ENCODE peak calls at places on chromosomes 12 and 14, in six cellular contexts. R is psoas muscle, L is IMR-90, D is upper lobe of right lung, G is brain microvascular endothelial cell, S is lung. B is an unnamed sample. For H3K36me3, the result is how much of the 10 kb centered on the place peaks cover.

GRCh38 chr12:69401940-69402339 is 42.4 kb downstream of the YEATS4 start:
- DNase-seq in R (no peak), L (no peak), D (no peak), G (no peak), S (no peak), B (no peak)

GRCh38 chr12:9792961-9793617 is 32.4 kb upstream of the CD69 start:
- DNase-seq in R (no peak), L (peak), D (no peak), G (peak), S (no peak), B (peak)

GRCh38 chr12:46357438-46358324 is 14.9 kb downstream of the SLC38A2 start:
- DNase-seq in R (no peak), L (peak), D (no peak), G (peak), S (no peak), B (no peak)

GRCh38 chr12:129635003-129635685 is 268.7 kb downstream of the TMEM132D start:
- DNase-seq in R (no peak), L (no peak), D (no peak), G (no peak), S (no peak), B (no peak)

GRCh38 chr14:100747021-100747586 is 20.4 kb downstream of the DLK1 start:
- DNase-seq in R (peak), L (peak), D (peak), G (peak), S (peak), B (peak)

GRCh38 chr14:72492196-72492595 is 401.7 kb downstream of the DPF3 start:
- DNase-seq in R (no peak), L (no peak), D (no peak), G (no peak), S (no peak), B (no peak)

GRCh38 chr12:188910-189621 is 24.9 kb downstream of the SLC6A12 start:
- DNase-seq in R (peak), L (peak), D (peak), G (peak), S (no peak), B (no peak)

GRCh38 chr12:127928615-127929014 is 338.4 kb upstream of the TMEM132C start:
- DNase-seq in R (no peak), L (no peak), D (no peak), G (peak), S (no peak), B (no peak)

GRCh38 chr12:5554711-5555110 is 122.8 kb downstream of the NTF3 start:
- DNase-seq in R (no peak), L (peak), D (no peak), G (peak), S (no peak), B (peak)

GRCh38 chr12:1186298-1186697 is 195.3 kb downstream of the ERC1 start:
- DNase-seq in R (no peak), L (no peak), D (no peak), G (no peak), S (no peak), B (no peak)

GRCh38 chr12:55830601-55831406 is 1.4 kb upstream of the DNAJC14 start:
- DNase-seq in R (peak), L (peak), D (peak), G (no peak), S (peak), B (no peak)

GRCh38 chr12:94561943-94562411 is 88.4 kb downstream of the TMCC3 start:
- DNase-seq in R (peak), L (no peak), D (no peak), G (no peak), S (no peak), B (no peak)

GRCh38 chr14:63295991-63296630 is 22.6 kb downstream of the GPHB5 start:
- DNase-seq in R (no peak), L (peak), D (no peak), G (peak), S (no peak), B (no peak)

GRCh38 chr12:84604541-84604940 is 308.1 kb downstream of the SLC6A15 start:
- DNase-seq in R (no peak), L (no peak), D (no peak), G (no peak), S (no peak), B (no peak)

GRCh38 chr14:102883028-102883953 is 39.2 kb upstream of the AMN start:
- DNase-seq in R (no peak), L (no peak), D (no peak), G (no peak), S (no peak), B (no peak)

GRCh38 chr14:54105406-54105805 is 148.8 kb upstream of the BMP4 start:
- DNase-seq in R (no peak), L (no peak), D (no peak), G (no peak), S (no peak), B (no peak)

GRCh38 chr12:66848967-66849366 is 170.1 kb upstream of the GRIP1 start:
- DNase-seq in R (no peak), L (no peak), D (no peak), G (no peak), S (no peak), B (no peak)

GRCh38 chr12:26195250-26195640 is at the start of gene SSPN:
- DNase-seq in R (peak), L (peak), D (peak), G (peak), S (peak), B (peak)

GRCh38 chr12:123231931-123232330 is 1.0 kb downstream of the MPHOSPH9 start:
- DNase-seq in R (no peak), L (no peak), D (no peak), G (no peak), S (no peak), B (no peak)

GRCh38 chr14:104030958-104031357 is 54.5 kb upstream of the ASPG start:
- DNase-seq in R (no peak), L (no peak), D (no peak), G (no peak), S (no peak), B (no peak)

GRCh38 chr14:36665887-36666415 is 4.3 kb downstream of the PAX9 start:
- DNase-seq in R (no peak), L (no peak), D (no peak), G (no peak), S (no peak), B (no peak)

GRCh38 chr12:2462087-2462486 is 332.7 kb upstream of the FKBP4 start:
- DNase-seq in R (no peak), L (no peak), D (no peak), G (no peak), S (no peak), B (no peak)

GRCh38 chr14:90530523-90530922 is 133.7 kb downstream of the CALM1 start:
- DNase-seq in R (no peak), L (no peak), D (no peak), G (no peak), S (no peak), B (no peak)

GRCh38 chr12:95118788-95119179 is 45.4 kb upstream of the NR2C1 start:
- DNase-seq in R (no peak), L (peak), D (no peak), G (no peak), S (peak), B (no peak)

GRCh38 chr12:88142610-88142991 is 494 bp downstream of the TMTC3 start:
- DNase-seq in R (peak), L (no peak), D (peak), G (no peak), S (peak), B (no peak)

GRCh38 chr14:74975059-74975810 is 19.8 kb upstream of the PGF start:
- DNase-seq in R (peak), L (no peak), D (peak), G (no peak), S (peak), B (no peak)

GRCh38 chr14:104547998-104548700 is 31.4 kb upstream of the C14orf180 start:
- DNase-seq in R (no peak), L (no peak), D (no peak), G (no peak), S (no peak), B (no peak)

GRCh38 chr14:105375635-105376057 is 22.7 kb upstream of the TEX22 start:
- DNase-seq in R (no peak), L (peak), D (no peak), G (peak), S (no peak), B (no peak)

GRCh38 chr12:79083181-79083580 is 218.6 kb downstream of the SYT1 start:
- DNase-seq in R (no peak), L (peak), D (no peak), G (no peak), S (no peak), B (no peak)

GRCh38 chr12:124001343-124001742 is 28.3 kb downstream of the ZNF664 start:
- DNase-seq in R (no peak), L (no peak), D (no peak), G (no peak), S (no peak), B (no peak)

GRCh38 chr12:82862876-82863649 is 176.4 kb downstream of the TMTC2 start:
- DNase-seq in R (no peak), L (no peak), D (no peak), G (no peak), S (no peak), B (no peak)

GRCh38 chr12:54413284-54414190 is 5.5 kb downstream of the ITGA5 start:
- DNase-seq in R (peak), L (no peak), D (peak), G (peak), S (peak), B (no peak)

GRCh38 chr12:112992541-112993398 is 14.5 kb downstream of the OAS2 start:
- DNase-seq in R (peak), L (peak), D (no peak), G (peak), S (peak), B (peak)

DNA sequence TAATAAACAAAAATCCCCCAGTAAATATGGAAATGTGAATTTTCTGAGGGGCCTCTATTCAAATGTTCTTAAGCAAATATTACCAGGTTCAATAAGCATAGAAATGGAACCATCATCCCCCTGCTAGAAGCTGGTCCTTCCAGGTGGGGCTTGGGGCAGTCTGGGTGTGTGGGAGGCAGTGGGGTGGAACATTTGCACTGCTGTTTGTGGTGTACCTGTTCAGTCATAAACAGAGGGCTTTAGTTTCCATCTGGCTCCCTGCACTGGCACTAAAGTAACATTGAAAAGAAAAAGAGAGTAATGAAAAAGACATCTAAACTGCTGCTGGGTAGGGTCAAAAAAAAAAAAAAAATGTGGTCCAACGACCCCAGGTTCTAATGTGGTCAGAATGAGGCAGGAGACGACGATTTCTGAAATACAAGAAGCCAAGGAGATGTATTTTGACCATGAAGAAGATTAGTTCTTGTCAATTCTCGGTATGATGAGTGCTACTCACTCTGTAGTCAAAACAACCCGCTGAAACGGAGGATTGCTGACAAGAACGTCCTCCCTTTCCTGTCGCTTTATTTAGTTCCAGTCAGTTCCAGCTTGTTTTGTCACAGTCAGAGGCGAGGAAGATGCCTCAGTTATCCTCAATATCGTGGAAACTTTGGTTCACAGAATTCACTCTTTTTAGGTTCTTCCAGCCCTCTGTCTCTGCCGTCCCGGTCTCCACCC is 44.2 kb upstream of the MANSC4 start:
- DNase-seq in R (no peak), L (no peak), D (no peak), G (no peak), S (no peak), B (no peak)
- H3K4me3 ChIP-seq in R (no peak), L (no peak), D (no peak), G (no peak), S (no peak), B (no peak)

GRCh38 chr14:50447491-50447890 is 50.8 kb upstream of the CDKL1 start:
- DNase-seq in R (no peak), L (peak), D (no peak), G (no peak), S (no peak), B (no peak)
- H3K36me3 ChIP-seq in R (under half), L (under half), D (half or more), G (under half), S (under half), B (under half)

GRCh38 chr14:80942158-80942738 is 710 bp upstream of the CEP128 start:
- DNase-seq in R (no peak), L (no peak), D (no peak), G (no peak), S (no peak), B (no peak)
- H3K4me3 ChIP-seq in R (peak), L (peak), D (peak), G (peak), S (no peak), B (peak)

DNA sequence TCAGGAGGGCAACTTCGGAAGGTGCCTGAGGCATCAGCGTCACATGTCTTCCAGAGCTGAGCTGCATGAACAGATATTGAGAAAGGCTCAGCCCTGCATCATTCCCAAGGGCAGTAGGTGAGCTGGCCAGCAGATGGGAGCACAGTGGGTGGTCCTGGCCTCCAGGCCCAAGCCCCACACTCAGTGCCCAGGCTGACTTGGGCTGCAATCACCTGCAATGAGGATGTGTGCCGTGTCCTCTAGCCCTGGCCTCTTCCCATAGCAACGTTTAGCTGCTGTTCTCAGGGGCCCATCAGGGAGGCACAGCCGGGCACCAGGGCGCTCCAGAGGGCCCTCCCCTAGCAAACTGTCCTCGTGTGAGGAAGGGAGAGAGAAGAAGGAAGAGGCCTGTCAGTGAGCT is 32.0 kb downstream of the TEP1 start:
- DNase-seq in R (no peak), L (no peak), D (no peak), G (no peak), S (no peak), B (no peak)
- H3K36me3 ChIP-seq in R (under half), L (half or more), D (half or more), G (half or more), S (under half), B (half or more)

DNA sequence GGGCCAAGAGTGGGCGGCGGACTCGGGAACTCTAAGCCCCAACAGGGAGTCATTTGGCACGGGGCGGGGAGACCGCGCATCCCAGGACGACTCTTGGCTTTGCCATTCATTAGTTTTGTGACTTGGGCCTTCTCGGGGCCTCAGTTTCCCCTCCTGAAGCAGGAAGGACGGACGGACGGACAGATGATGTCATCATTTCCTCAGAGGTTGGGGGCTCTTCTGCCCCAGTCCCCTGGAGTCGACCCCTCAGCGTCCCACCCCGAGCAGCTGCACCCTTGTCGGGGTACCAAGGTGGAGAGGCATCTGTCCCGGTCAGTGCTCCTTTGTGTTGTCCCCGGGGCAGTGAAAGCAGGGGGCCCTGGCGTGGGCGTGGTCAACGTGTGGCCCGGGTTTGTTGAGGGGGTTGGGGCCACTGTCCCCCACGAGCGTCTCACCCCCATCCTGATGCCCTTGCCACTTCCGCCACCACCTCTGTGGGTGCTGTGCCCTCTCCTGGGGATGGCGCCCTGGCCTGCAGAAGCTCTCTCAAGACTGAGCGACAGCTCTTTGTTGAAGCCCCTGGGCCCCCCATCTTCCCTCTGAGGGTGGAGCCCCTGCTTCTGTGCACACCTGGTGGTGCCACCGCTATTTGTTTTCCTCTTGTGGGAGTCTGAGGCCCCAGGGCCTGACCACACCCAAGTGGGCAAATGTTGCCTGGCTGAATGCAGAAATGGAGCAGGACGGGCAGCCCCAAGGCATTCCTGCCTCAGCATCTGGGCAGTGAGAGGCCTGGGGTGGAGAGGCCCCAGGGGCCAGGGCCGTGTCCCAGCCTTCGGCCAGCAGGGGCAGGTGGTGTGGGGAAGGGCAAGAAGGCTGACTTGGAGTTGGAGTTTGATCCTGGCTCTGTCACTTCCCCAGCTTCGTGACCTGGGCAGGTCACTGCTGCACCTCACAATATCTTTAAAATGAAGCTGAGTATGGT is 896 bp downstream of the HHIPL1 start:
- DNase-seq in R (no peak), L (no peak), D (no peak), G (no peak), S (no peak), B (no peak)
- H3K4me3 ChIP-seq in R (peak), L (peak), D (peak), G (peak), S (peak), B (peak)

GRCh38 chr12:120090211-120090610 is 26.3 kb downstream of the RAB35 start:
- DNase-seq in R (no peak), L (no peak), D (no peak), G (no peak), S (no peak), B (no peak)

GRCh38 chr12:120093336-120093591 is 23.3 kb downstream of the RAB35 start:
- DNase-seq in R (no peak), L (no peak), D (no peak), G (no peak), S (no peak), B (no peak)

GRCh38 chr12:120090626-120091295 is 25.8 kb downstream of the RAB35 start:
- DNase-seq in R (no peak), L (no peak), D (no peak), G (no peak), S (no peak), B (no peak)

GRCh38 chr12:120092531-120093335 is 23.8 kb downstream of the RAB35 start:
- DNase-seq in R (no peak), L (no peak), D (no peak), G (no peak), S (no peak), B (no peak)

DNA sequence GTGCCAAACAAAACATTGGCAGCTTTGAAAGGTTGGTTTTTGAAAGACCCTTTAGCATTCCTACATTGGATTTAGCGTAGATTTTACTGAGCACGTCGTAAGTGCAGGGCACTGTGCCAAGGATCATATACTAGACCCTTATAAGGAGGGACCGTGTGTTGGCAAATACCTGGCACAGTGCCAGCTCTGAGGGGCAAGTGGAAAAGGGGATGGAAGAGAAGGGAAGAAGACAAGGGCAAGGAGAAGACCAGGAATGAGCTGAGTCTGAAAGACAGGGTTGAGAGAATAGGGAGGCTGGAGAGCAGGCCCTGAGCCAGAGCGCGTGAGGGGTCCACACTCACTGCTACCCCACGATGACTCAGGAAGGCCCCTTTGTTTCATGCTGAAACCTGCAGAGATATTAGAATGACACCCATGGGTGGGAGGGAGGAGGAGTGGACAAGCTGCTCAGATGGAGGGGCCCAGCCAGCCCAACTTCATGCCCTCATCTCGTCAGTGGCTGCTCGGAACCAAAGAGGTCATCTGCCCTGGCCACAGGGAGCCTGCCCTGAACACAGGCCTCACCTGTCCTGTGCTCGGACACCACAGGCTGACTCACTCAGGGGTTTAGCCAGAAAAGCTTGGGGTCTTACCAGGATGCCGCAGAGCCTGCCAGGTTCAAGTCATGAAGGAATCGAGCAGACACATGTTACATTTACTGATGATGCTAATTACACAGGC is 25.0 kb downstream of the RAB35 start:
- DNase-seq in R (no peak), L (no peak), D (no peak), G (no peak), S (no peak), B (no peak)
- H3K36me3 ChIP-seq in R (under half), L (under half), D (under half), G (under half), S (under half), B (under half)

DNA sequence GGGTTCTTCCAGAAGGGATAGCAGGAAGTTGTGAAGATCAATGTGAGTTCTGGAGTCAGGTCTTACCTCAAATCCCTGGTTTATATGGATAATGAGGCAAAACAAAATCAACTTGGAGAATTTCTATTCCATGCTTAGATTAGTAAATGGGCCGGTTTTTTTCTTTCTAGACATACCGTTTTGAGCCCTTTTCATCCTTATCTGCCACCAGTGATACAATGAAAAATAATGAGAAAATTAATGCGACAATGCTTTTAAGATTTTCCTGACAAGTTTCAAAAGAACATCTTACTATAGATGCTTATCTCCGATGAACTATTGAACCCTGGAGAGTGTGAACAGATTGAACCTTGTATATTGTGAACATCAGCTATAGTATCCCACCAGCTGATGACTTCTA is 262.7 kb downstream of the BTG1 start:
- DNase-seq in R (no peak), L (no peak), D (no peak), G (no peak), S (no peak), B (no peak)
- H3K4me3 ChIP-seq in R (no peak), L (no peak), D (no peak), G (no peak), S (no peak), B (no peak)